ENCODE peak calls at places on chromosomes 11 and 22, in five cellular contexts. Y is A673, T is cardiac muscle cell, H is astrocyte, Z is IMR-90. J is an unnamed sample.

GRCh38 chr11:65476632-65477270 is 22.1 kb upstream of the MALAT1 start:
- DNase-seq in H (no peak), T (no peak), Z (no peak), Y (no peak), J (peak; percentile 26)

GRCh38 chr11:28621648-28622215 is 513.5 kb downstream of the METTL15 start:
- DNase-seq in T (no peak), Z (peak; percentile 29), H (peak; percentile 13), Y (no peak), J (no peak)

GRCh38 chr11:128802358-128802981 is 64.6 kb downstream of the KCNJ1 start:
- DNase-seq in H (no peak), Z (no peak), Y (peak; percentile 61), T (peak; percentile 47), J (no peak)

GRCh38 chr11:100776212-100776896 is 89.3 kb downstream of the ARHGAP42 start:
- DNase-seq in Z (peak; percentile 4), T (no peak), H (peak; percentile 80), Y (no peak), J (peak; percentile 91)

GRCh38 chr11:106397787-106398355 is 320.4 kb downstream of the AASDHPPT start:
- DNase-seq in H (no peak), T (no peak), Y (no peak), Z (no peak), J (no peak)

GRCh38 chr22:27405672-27406388 is 395.7 kb downstream of the MN1 start:
- DNase-seq in T (peak; percentile 69), Z (peak; percentile 45), Y (peak; percentile 58), H (no peak), J (peak; percentile 54)

GRCh38 chr11:70048279-70049024 is 29.7 kb upstream of the ANO1 start:
- DNase-seq in Z (no peak), T (peak; percentile 11), H (no peak), Y (peak; percentile 31), J (peak; percentile 29)

GRCh38 chr11:3747704-3748103 is 49.6 kb downstream of the NUP98 start:
- DNase-seq in Y (peak; percentile 16), H (peak; percentile 64), T (no peak), Z (peak; percentile 89), J (peak; percentile 73)

GRCh38 chr11:64870176-64870892 is 8.1 kb downstream of the EHD1 start:
- DNase-seq in Z (peak; percentile 78), Y (no peak), H (peak; percentile 75), T (peak; percentile 92), J (no peak)

GRCh38 chr11:110075087-110075821 is 17.9 kb upstream of the ZC3H12C start:
- DNase-seq in T (no peak), Z (no peak), Y (peak; percentile 84), H (no peak), J (peak; percentile 27)

GRCh38 chr22:43928418-43929307 is 5.1 kb downstream of the PNPLA3 start:
- DNase-seq in T (no peak), Z (no peak), H (no peak), Y (no peak), J (no peak)

GRCh38 chr22:26590525-26590858 is 560 bp upstream of the TPST2 start:
- DNase-seq in Z (no peak), T (no peak), H (peak; percentile 21), Y (no peak), J (no peak)

GRCh38 chr11:76803023-76803422 is 19.9 kb downstream of the TSKU start:
- DNase-seq in Y (no peak), T (no peak), Z (peak; percentile 83), H (no peak), J (no peak)

DNA sequence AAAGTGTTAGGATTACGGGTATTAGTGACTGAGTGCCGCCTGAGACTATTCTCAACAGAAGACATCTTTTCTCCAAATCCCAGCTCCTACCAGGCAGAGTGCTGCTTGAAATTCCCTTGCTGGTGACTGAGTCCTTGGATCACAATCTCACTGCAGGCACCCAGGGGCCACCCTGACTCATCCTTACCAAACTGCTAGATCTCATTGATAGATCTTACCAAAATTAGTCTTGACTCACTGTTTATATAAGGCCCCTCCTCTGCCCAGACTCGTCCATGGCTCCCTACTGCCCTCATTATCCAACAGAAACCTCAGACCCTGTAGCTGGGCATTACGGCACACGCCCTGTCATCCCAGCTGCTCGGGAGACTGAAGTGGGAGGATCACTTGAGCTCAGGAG is 14.7 kb downstream of the TBC1D10A start:
- DNase-seq in Y (no peak), T (no peak), H (peak; percentile 86), Z (peak; percentile 83), J (peak; percentile 92)
- H3K4me1 ChIP-seq in Y (no peaks in the 10 kb centered on the region), T (peaks cover 7% of the 10 kb centered on the region), H (peaks cover 42% of the 10 kb centered on the region), Z (peaks cover 51% of the 10 kb centered on the region), J (peaks cover 25% of the 10 kb centered on the region)

GRCh38 chr11:119624102-119624615 is 104.8 kb downstream of the NECTIN1 start:
- DNase-seq in Y (peak; percentile 18), Z (no peak), T (no peak), H (no peak), J (no peak)
- TF ChIP-seq CTCF in Y (peak; percentile 55), Z (peak; percentile 22), T (peak; percentile 45), H (no peak), J (peak; percentile 38)

GRCh38 chr11:45934580-45935318 is 12.3 kb downstream of the LARGE2 start:
- DNase-seq in T (peak; percentile 41), Z (no peak), H (no peak), Y (no peak), J (no peak)
- H3K4me1 ChIP-seq in T (peaks cover 11% of the 10 kb centered on the region), Z (no peaks in the 10 kb centered on the region), H (no peaks in the 10 kb centered on the region), Y (no peaks in the 10 kb centered on the region), J (peaks cover 32% of the 10 kb centered on the region)

GRCh38 chr11:102453921-102454320 is 1.4 kb upstream of the TMEM123 start:
- DNase-seq in H (no peak), T (no peak), Z (no peak), Y (no peak), J (peak; percentile 27)

GRCh38 chr11:102451693-102452460 is 688 bp downstream of the TMEM123 start:
- DNase-seq in Z (peak; percentile 28), H (peak; percentile 31), Y (peak; percentile 83), T (peak; percentile 72), J (peak; percentile 54)

GRCh38 chr11:102453286-102453797 is 777 bp upstream of the TMEM123 start:
- DNase-seq in Z (no peak), Y (no peak), T (no peak), H (no peak), J (peak; percentile 64)

GRCh38 chr11:102451041-102451692 is 1.4 kb downstream of the TMEM123 start:
- DNase-seq in T (no peak), Z (no peak), Y (no peak), H (no peak), J (no peak)

GRCh38 chr11:102452461-102453285 is at the start of gene TMEM123:
- DNase-seq in Y (peak; percentile 89), Z (peak; percentile 58), H (peak; percentile 49), T (peak; percentile 84), J (peak; percentile 50)
- TF ChIP-seq CTCF in Y (peak; percentile 10), Z (no peak), H (no peak), T (no peak), J (no peak)

DNA sequence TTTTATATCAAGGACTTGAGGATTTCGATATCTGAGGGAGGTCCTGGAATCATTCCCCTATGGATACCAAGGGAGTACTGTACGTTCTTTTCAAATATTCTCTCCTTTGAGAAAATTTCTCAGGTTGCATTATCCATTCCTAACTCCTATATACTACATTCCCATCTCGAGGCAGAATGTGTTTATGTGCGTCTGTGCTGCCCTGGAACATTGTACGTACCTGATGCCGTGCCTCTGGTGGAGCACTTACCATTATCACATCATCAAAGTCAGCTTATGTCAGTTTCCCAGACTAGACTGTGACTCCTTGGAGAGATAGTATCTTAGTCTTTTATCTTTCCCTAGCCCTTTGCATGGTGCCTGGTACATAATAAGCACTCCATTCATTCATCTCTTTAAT is 21.7 kb downstream of the UBASH3B start:
- DNase-seq in T (no peak), Y (no peak), Z (no peak), H (no peak), J (no peak)
- H3K4me1 ChIP-seq in T (no peaks in the 10 kb centered on the region), Y (peaks cover 12% of the 10 kb centered on the region), Z (peaks cover 23% of the 10 kb centered on the region), H (peaks cover 17% of the 10 kb centered on the region), J (peaks cover 6% of the 10 kb centered on the region)

GRCh38 chr11:82733444-82734119 is at the start of gene FAM181B:
- DNase-seq in H (no peak), Z (no peak), Y (peak; percentile 82), T (peak; percentile 85), J (no peak)
- TF ChIP-seq CTCF in H (no peak), Z (no peak), Y (no peak), T (no peak), J (no peak)

GRCh38 chr22:23767673-23768548 is at the start of gene CHCHD10:
- DNase-seq in T (peak; percentile 92), Z (peak; percentile 50), Y (peak; percentile 92), H (no peak), J (peak; percentile 54)

GRCh38 chr22:23763579-23764331 is 965 bp downstream of the C22orf15 start:
- DNase-seq in Z (no peak), Y (peak; percentile 74), H (no peak), T (peak; percentile 44), J (no peak)

GRCh38 chr22:23769321-23769965 is 1.7 kb upstream of the CHCHD10 start:
- DNase-seq in T (no peak), H (no peak), Y (no peak), Z (no peak), J (no peak)

GRCh38 chr22:23764931-23765881 is 2.4 kb downstream of the C22orf15 start:
- DNase-seq in H (no peak), Y (no peak), Z (no peak), T (no peak), J (no peak)

GRCh38 chr22:23767303-23767672 is 484 bp downstream of the CHCHD10 start:
- DNase-seq in Y (no peak), T (no peak), H (no peak), Z (no peak), J (no peak)
- H3K4me1 ChIP-seq in Y (peaks cover 52% of the 10 kb centered on the region), T (peaks cover 26% of the 10 kb centered on the region), H (peaks cover 17% of the 10 kb centered on the region), Z (peaks cover 13% of the 10 kb centered on the region), J (no peaks in the 10 kb centered on the region)

GRCh38 chr22:46742576-46743221 is 4.6 kb upstream of the CERK start:
- DNase-seq in Y (no peak), Z (no peak), T (no peak), H (no peak), J (no peak)
- TF ChIP-seq CTCF in Y (no peak), Z (no peak), T (no peak), H (no peak), J (no peak)

J was measured in foreskin keratinocyte.